ENCODE peak calls at places on chromosome 18, in six cellular contexts. A is right lobe of liver, O is esophagus squamous epithelium, B is left ventricle myocardium inferior, R is cardiac fibroblast, Y is BJ. P is an unnamed sample.

GRCh38 chr18:10032331-10032979 is 118.6 kb downstream of the VAPA start:
- DNase-seq in A (peak), O (no peak), B (no peak), R (no peak), Y (no peak), P (no peak)

GRCh38 chr18:52313213-52313612 is 26.8 kb upstream of the DCC start:
- DNase-seq in A (no peak), O (no peak), B (no peak), R (no peak), Y (no peak), P (no peak)

GRCh38 chr18:70333757-70334156 is 44.9 kb downstream of the SOCS6 start:
- DNase-seq in A (no peak), O (no peak), B (no peak), R (peak), Y (peak), P (peak)

GRCh38 chr18:10140928-10141327 is 227.1 kb downstream of the VAPA start:
- DNase-seq in A (no peak), O (no peak), B (no peak), R (peak), Y (no peak), P (peak)

GRCh38 chr18:3579701-3580100 is 129.7 kb downstream of the TGIF1 start:
- DNase-seq in A (no peak), O (no peak), B (no peak), R (peak), Y (peak), P (peak)

GRCh38 chr18:46278481-46279465 is 174.6 kb downstream of the HAUS1 start:
- DNase-seq in A (no peak), O (no peak), B (no peak), R (peak), Y (no peak), P (peak)

GRCh38 chr18:37673196-37673595 is 107.6 kb upstream of the CELF4 start:
- DNase-seq in A (no peak), O (no peak), B (no peak), R (no peak), Y (no peak), P (no peak)

GRCh38 chr18:63317982-63318881 is 1.3 kb downstream of the BCL2 start:
- DNase-seq in A (peak), O (peak), B (peak), R (no peak), Y (no peak), P (no peak)

GRCh38 chr18:79875531-79875919 is 75.9 kb downstream of the SLC66A2 start:
- DNase-seq in A (no peak), O (no peak), B (no peak), R (no peak), Y (no peak), P (no peak)

GRCh38 chr18:63161032-63161727 is 158.4 kb downstream of the BCL2 start:
- DNase-seq in A (no peak), O (no peak), B (no peak), R (no peak), Y (no peak), P (no peak)

GRCh38 chr18:53458944-53459580 is 765.4 kb downstream of the MBD2 start:
- DNase-seq in A (no peak), O (no peak), B (peak), R (no peak), Y (no peak), P (no peak)

GRCh38 chr18:76977108-76977621 is 154.8 kb downstream of the ZNF236 start:
- DNase-seq in A (no peak), O (no peak), B (no peak), R (no peak), Y (no peak), P (no peak)

GRCh38 chr18:63040788-63041410 is 278.7 kb downstream of the BCL2 start:
- DNase-seq in A (no peak), O (no peak), B (no peak), R (no peak), Y (no peak), P (no peak)

GRCh38 chr18:58205087-58205779 is 161.2 kb downstream of the NEDD4L start:
- DNase-seq in A (no peak), O (no peak), B (no peak), R (peak), Y (peak), P (peak)

GRCh38 chr18:67145586-67146292 is 370.8 kb downstream of the DSEL start:
- DNase-seq in A (no peak), O (no peak), B (no peak), R (no peak), Y (no peak), P (no peak)

GRCh38 chr18:8930990-8931648 is 171.4 kb upstream of the NDUFV2 start:
- DNase-seq in A (no peak), O (no peak), B (no peak), R (peak), Y (no peak), P (peak)

GRCh38 chr18:7329036-7329435 is 98.1 kb downstream of the LRRC30 start:
- DNase-seq in A (no peak), O (no peak), B (no peak), R (peak), Y (no peak), P (peak)

GRCh38 chr18:4831791-4832375 is 365.2 kb downstream of the AKAIN1 start:
- DNase-seq in A (no peak), O (no peak), B (no peak), R (no peak), Y (no peak), P (no peak)

GRCh38 chr18:61333746-61334490 is 688 bp downstream of the CDH20 start:
- DNase-seq in A (no peak), O (no peak), B (no peak), R (peak), Y (no peak), P (no peak)

GRCh38 chr18:35324926-35325655 is 19.1 kb downstream of the ZNF24 start:
- DNase-seq in A (no peak), O (no peak), B (no peak), R (peak), Y (no peak), P (no peak)

GRCh38 chr18:40534748-40535147 is 1420.3 kb upstream of the PIK3C3 start:
- DNase-seq in A (no peak), O (no peak), B (no peak), R (peak), Y (no peak), P (peak)

GRCh38 chr18:25093131-25093530 is 258.8 kb downstream of the ZNF521 start:
- DNase-seq in A (no peak), O (no peak), B (no peak), R (no peak), Y (no peak), P (no peak)

GRCh38 chr18:32289480-32290075 is 99.7 kb downstream of the MEP1B start:
- DNase-seq in A (no peak), O (no peak), B (no peak), R (peak), Y (no peak), P (peak)

GRCh38 chr18:46679846-46680598 is 23.0 kb upstream of the LOXHD1 start:
- DNase-seq in A (no peak), O (no peak), B (no peak), R (no peak), Y (no peak), P (no peak)

GRCh38 chr18:9834551-9834950 is 51.2 kb upstream of the TXNDC2 start:
- DNase-seq in A (no peak), O (no peak), B (no peak), R (no peak), Y (no peak), P (no peak)

GRCh38 chr18:10057808-10058791 is 144.3 kb downstream of the VAPA start:
- DNase-seq in A (no peak), O (no peak), B (no peak), R (peak), Y (peak), P (peak)

GRCh38 chr18:39200153-39200552 is 1634.6 kb upstream of the CELF4 start:
- DNase-seq in A (no peak), O (no peak), B (no peak), R (no peak), Y (no peak), P (no peak)

GRCh38 chr18:80203243-80203642 is 44.1 kb downstream of the PARD6G start:
- DNase-seq in A (no peak), O (no peak), B (no peak), R (no peak), Y (no peak), P (no peak)

GRCh38 chr18:57910817-57911216 is 107.7 kb upstream of the ATP8B1 start:
- DNase-seq in A (no peak), O (no peak), B (no peak), R (no peak), Y (no peak), P (no peak)

GRCh38 chr18:46502444-46502843 is 154.6 kb downstream of the LOXHD1 start:
- DNase-seq in A (no peak), O (no peak), B (no peak), R (no peak), Y (no peak), P (no peak)

GRCh38 chr18:4888251-4888650 is 308.8 kb downstream of the AKAIN1 start:
- DNase-seq in A (no peak), O (no peak), B (no peak), R (no peak), Y (no peak), P (no peak)

GRCh38 chr18:42192251-42193248 is 237.5 kb downstream of the PIK3C3 start:
- DNase-seq in A (no peak), O (no peak), B (no peak), R (peak), Y (no peak), P (no peak)

GRCh38 chr18:70046207-70046606 is 98.5 kb upstream of the CD226 start:
- DNase-seq in A (no peak), O (no peak), B (no peak), R (peak), Y (no peak), P (no peak)

GRCh38 chr18:77168666-77169358 is 36.2 kb upstream of the MBP start:
- DNase-seq in A (no peak), O (no peak), B (no peak), R (no peak), Y (no peak), P (no peak)

GRCh38 chr18:43664487-43665008 is 387.3 kb upstream of the SYT4 start:
- DNase-seq in A (no peak), O (no peak), B (no peak), R (peak), Y (no peak), P (no peak)

GRCh38 chr18:43662657-43663056 is 385.4 kb upstream of the SYT4 start:
- DNase-seq in A (no peak), O (no peak), B (no peak), R (peak), Y (peak), P (peak)

GRCh38 chr18:43663159-43663558 is 385.9 kb upstream of the SYT4 start:
- DNase-seq in A (no peak), O (no peak), B (no peak), R (no peak), Y (no peak), P (no peak)

GRCh38 chr18:43665239-43665788 is 388.0 kb upstream of the SYT4 start:
- DNase-seq in A (no peak), O (no peak), B (no peak), R (peak), Y (peak), P (peak)

GRCh38 chr18:43661570-43661969 is 384.3 kb upstream of the SYT4 start:
- DNase-seq in A (no peak), O (no peak), B (no peak), R (peak), Y (peak), P (peak)
- TF ChIP-seq CTCF in A (peak), O (peak), B (peak), R (peak), Y (peak), P (peak)

GRCh38 chr18:65938592-65939372 is 188.0 kb downstream of the CDH7 start:
- DNase-seq in A (no peak), O (no peak), B (no peak), R (peak), Y (no peak), P (peak)
- TF ChIP-seq CTCF in A (peak), O (no peak), B (peak), R (peak), Y (no peak), P (peak)

GRCh38 chr18:12990977-12991838 is at the start of gene CEP192:
- DNase-seq in A (peak), O (peak), B (peak), R (peak), Y (peak), P (peak)
- TF ChIP-seq CTCF in A (no peak), O (peak), B (no peak), R (no peak), Y (no peak), P (no peak)

GRCh38 chr18:28189400-28190239 is 12.7 kb upstream of the CDH2 start:
- DNase-seq in A (no peak), O (no peak), B (no peak), R (peak), Y (no peak), P (peak)
- TF ChIP-seq CTCF in A (peak), O (peak), B (peak), R (peak), Y (peak), P (peak)

DNA sequence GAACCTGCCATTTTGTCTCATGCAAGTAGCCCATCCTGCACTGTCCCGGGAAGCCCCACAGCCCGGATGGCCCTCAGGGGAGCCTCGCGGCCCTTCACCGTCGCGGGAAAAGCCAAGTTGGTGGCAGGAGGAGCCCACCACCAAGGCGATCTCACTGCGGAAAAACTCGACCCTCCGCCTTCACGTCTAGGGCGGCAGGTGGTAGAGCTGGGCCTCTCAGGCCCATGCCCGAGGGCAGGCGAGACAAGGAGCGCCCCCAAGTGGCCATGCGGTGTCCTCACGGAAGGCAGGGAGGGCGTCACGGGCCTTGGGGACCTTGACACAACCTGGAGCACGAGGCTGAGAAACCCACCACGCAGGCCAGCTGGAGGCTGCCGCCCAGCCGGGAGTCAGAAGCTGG is 34.8 kb upstream of the SKA1 start:
- DNase-seq in A (no peak), O (no peak), B (no peak), R (no peak), Y (no peak), P (no peak)
- TF ChIP-seq CTCF in A (no peak), O (no peak), B (no peak), R (no peak), Y (no peak), P (peak)